ENCODE peak calls at places on chromosomes 3 and 15, in five cellular contexts. One of them, this sample, is unnamed. For H3K4me1, the result is how much of the 10 kb centered on the place peaks cover.

GRCh38 chr3:45660567-45660901 is 28.7 kb upstream of the SACM1L start:
- DNase-seq in ovary: no peak
- DNase-seq in K562: no peak
- DNase-seq in SK-N-SH: no peak
- DNase-seq in GM12878: no peak
- DNase-seq in this sample: no peak

GRCh38 chr15:70628542-70628941 is 134.8 kb downstream of the UACA start:
- DNase-seq in GM12878: no peak
- DNase-seq in SK-N-SH: no peak
- DNase-seq in ovary: no peak
- DNase-seq in K562: peak
- DNase-seq in this sample: no peak

GRCh38 chr15:82014989-82015388 is 30.8 kb downstream of the MEX3B start:
- DNase-seq in K562: no peak
- DNase-seq in SK-N-SH: no peak
- DNase-seq in GM12878: no peak
- DNase-seq in ovary: no peak
- DNase-seq in this sample: no peak

GRCh38 chr3:48352546-48352945 is 19.1 kb upstream of the SPINK8 start:
- DNase-seq in K562: no peak
- DNase-seq in SK-N-SH: peak
- DNase-seq in ovary: no peak
- DNase-seq in GM12878: no peak
- DNase-seq in this sample: no peak

GRCh38 chr3:13079510-13079909 is 6.3 kb upstream of the IQSEC1 start:
- DNase-seq in SK-N-SH: no peak
- DNase-seq in GM12878: no peak
- DNase-seq in K562: no peak
- DNase-seq in ovary: no peak
- DNase-seq in this sample: no peak

GRCh38 chr3:18351823-18352744 is 73.1 kb downstream of the SATB1 start:
- DNase-seq in SK-N-SH: peak
- DNase-seq in K562: no peak
- DNase-seq in GM12878: no peak
- DNase-seq in ovary: no peak
- DNase-seq in this sample: peak

GRCh38 chr3:38311474-38311873 is 29.4 kb downstream of the SLC22A14 start:
- DNase-seq in SK-N-SH: no peak
- DNase-seq in K562: no peak
- DNase-seq in GM12878: no peak
- DNase-seq in ovary: no peak
- DNase-seq in this sample: no peak

GRCh38 chr3:157120071-157120892 is 39.7 kb downstream of the CCNL1 start:
- DNase-seq in GM12878: no peak
- DNase-seq in ovary: no peak
- DNase-seq in K562: no peak
- DNase-seq in SK-N-SH: no peak
- DNase-seq in this sample: peak

GRCh38 chr3:156483961-156484787 is 70.7 kb downstream of the SSR3 start:
- DNase-seq in SK-N-SH: no peak
- DNase-seq in GM12878: peak
- DNase-seq in ovary: no peak
- DNase-seq in K562: no peak
- DNase-seq in this sample: peak

GRCh38 chr3:43394071-43394501 is 107.7 kb downstream of the SNRK start:
- DNase-seq in K562: no peak
- DNase-seq in GM12878: no peak
- DNase-seq in ovary: peak
- DNase-seq in SK-N-SH: no peak
- DNase-seq in this sample: no peak

GRCh38 chr3:171267089-171267488 is 193.1 kb downstream of the TNIK start:
- DNase-seq in ovary: no peak
- DNase-seq in SK-N-SH: no peak
- DNase-seq in GM12878: no peak
- DNase-seq in K562: no peak
- DNase-seq in this sample: no peak

DNA sequence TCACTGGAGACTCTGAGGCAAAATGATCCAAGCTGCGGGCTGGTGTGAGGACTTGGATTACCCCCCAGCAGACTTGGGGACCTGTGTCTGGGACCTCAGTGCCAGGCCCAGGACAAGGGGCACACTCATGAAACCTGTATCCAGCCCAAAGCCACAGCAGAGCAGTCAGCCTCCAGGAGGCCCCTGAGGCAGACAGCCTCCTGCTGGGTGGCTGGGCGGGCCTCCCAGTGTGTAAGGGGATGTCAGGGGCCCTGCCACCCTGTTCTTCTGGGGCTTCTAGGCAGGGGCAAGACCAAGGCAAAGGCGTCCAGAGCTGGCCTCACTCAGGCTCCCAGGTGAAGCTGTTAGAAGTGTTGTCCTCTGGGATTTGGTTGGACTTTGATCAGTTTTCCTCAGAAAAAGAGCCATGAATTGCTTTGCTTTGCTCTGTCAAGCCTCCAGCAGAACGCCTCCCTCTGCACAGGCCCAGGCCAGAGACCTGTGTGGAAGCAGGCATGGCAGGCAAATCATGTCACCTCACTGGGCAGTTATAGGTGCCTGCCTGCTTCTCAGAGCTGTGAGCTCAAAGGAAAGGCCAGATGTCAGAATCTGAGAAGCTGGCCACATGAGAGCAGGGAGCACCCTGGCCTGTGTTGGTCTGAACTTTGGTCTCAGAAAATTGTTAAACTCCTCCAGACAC is 77.4 kb downstream of the SMAD6 start:
- DNase-seq in GM12878: no peak
- DNase-seq in K562: no peak
- DNase-seq in ovary: no peak
- DNase-seq in SK-N-SH: no peak
- DNase-seq in this sample: peak
- TF ChIP-seq EP300 in GM12878: no peak
- TF ChIP-seq EP300 in K562: no peak
- TF ChIP-seq EP300 in ovary: no peak
- TF ChIP-seq EP300 in SK-N-SH: no peak
- TF ChIP-seq EP300 in this sample: no peak

GRCh38 chr3:30644615-30645014 is 38.2 kb downstream of the TGFBR2 start:
- DNase-seq in SK-N-SH: no peak
- DNase-seq in GM12878: no peak
- DNase-seq in ovary: no peak
- DNase-seq in K562: no peak
- DNase-seq in this sample: peak
- H3K4me1 ChIP-seq in SK-N-SH: under half
- H3K4me1 ChIP-seq in GM12878: under half
- H3K4me1 ChIP-seq in ovary: under half
- H3K4me1 ChIP-seq in K562: under half
- H3K4me1 ChIP-seq in this sample: under half

GRCh38 chr15:36584511-36584910 is 5.1 kb downstream of the CDIN1 start:
- DNase-seq in GM12878: no peak
- DNase-seq in K562: no peak
- DNase-seq in ovary: no peak
- DNase-seq in SK-N-SH: no peak
- DNase-seq in this sample: no peak
- TF ChIP-seq CTCF in GM12878: no peak
- TF ChIP-seq CTCF in K562: no peak
- TF ChIP-seq CTCF in ovary: no peak
- TF ChIP-seq CTCF in SK-N-SH: no peak
- TF ChIP-seq CTCF in this sample: no peak

GRCh38 chr15:67107014-67107812 is 41.8 kb downstream of the SMAD3 start:
- DNase-seq in ovary: peak
- DNase-seq in GM12878: no peak
- DNase-seq in SK-N-SH: no peak
- DNase-seq in K562: peak
- DNase-seq in this sample: peak
- TF ChIP-seq EP300 in ovary: no peak
- TF ChIP-seq EP300 in GM12878: no peak
- TF ChIP-seq EP300 in SK-N-SH: peak
- TF ChIP-seq EP300 in K562: peak
- TF ChIP-seq EP300 in this sample: no peak

GRCh38 chr15:68797157-68797556 is 23.5 kb downstream of the ANP32A start:
- DNase-seq in GM12878: no peak
- DNase-seq in SK-N-SH: no peak
- DNase-seq in ovary: no peak
- DNase-seq in K562: no peak
- DNase-seq in this sample: no peak
- H3K4me1 ChIP-seq in GM12878: half or more
- H3K4me1 ChIP-seq in SK-N-SH: under half
- H3K4me1 ChIP-seq in ovary: under half
- H3K4me1 ChIP-seq in K562: under half
- H3K4me1 ChIP-seq in this sample: under half

GRCh38 chr15:33313491-33313890 is 2.7 kb downstream of the RYR3 start:
- DNase-seq in GM12878: no peak
- DNase-seq in ovary: no peak
- DNase-seq in SK-N-SH: no peak
- DNase-seq in K562: no peak
- DNase-seq in this sample: no peak

GRCh38 chr15:33310481-33311311 is at the start of gene RYR3:
- DNase-seq in GM12878: no peak
- DNase-seq in K562: no peak
- DNase-seq in SK-N-SH: peak
- DNase-seq in ovary: no peak
- DNase-seq in this sample: no peak

GRCh38 chr15:33311312-33311971 is 675 bp downstream of the RYR3 start:
- DNase-seq in SK-N-SH: peak
- DNase-seq in ovary: no peak
- DNase-seq in K562: no peak
- DNase-seq in GM12878: no peak
- DNase-seq in this sample: no peak

GRCh38 chr15:33314115-33314514 is 3.3 kb downstream of the RYR3 start:
- DNase-seq in SK-N-SH: no peak
- DNase-seq in GM12878: no peak
- DNase-seq in ovary: no peak
- DNase-seq in K562: no peak
- DNase-seq in this sample: no peak

DNA sequence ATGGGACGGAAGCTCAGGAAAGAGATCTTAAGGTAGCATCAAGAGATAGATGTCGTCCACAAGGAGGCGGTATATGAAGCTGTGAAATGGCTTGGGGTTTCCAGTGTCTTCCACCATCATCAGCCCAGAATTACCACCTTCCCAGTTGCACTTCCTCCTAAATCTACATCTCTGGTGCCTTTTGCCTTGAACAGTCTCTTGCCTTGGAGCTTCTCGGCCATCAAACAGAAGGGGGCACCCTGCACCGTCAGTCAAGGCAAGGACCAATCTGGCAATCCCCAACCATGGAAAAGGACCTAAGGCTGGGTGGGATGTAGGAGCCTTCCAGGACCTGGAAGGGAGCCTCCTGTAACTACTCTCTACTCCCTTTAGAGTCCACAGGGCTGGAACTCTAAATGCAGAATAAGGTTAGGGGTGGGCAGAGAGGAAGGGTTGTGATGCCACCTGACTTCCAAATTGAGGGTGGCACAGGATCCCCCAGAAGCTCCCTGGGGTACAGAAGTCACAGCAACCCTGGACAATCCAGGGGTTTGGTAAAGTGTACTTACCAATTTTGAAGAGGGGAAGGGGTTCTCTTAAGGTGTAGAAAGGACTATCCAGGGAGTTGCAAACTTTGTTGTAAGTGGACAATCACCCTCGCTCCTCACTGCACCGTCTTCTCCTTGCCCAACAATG is 1.0 kb upstream of the RYR3 start:
- DNase-seq in K562: no peak
- DNase-seq in GM12878: no peak
- DNase-seq in SK-N-SH: peak
- DNase-seq in ovary: no peak
- DNase-seq in this sample: no peak
- TF ChIP-seq CTCF in K562: peak
- TF ChIP-seq CTCF in GM12878: peak
- TF ChIP-seq CTCF in SK-N-SH: peak
- TF ChIP-seq CTCF in ovary: no peak
- TF ChIP-seq CTCF in this sample: no peak

GRCh38 chr15:55912982-55913381 is 80.4 kb downstream of the NEDD4 start:
- DNase-seq in SK-N-SH: no peak
- DNase-seq in ovary: no peak
- DNase-seq in GM12878: no peak
- DNase-seq in K562: no peak
- DNase-seq in this sample: no peak

GRCh38 chr15:55902975-55903374 is 90.4 kb downstream of the NEDD4 start:
- DNase-seq in SK-N-SH: no peak
- DNase-seq in ovary: no peak
- DNase-seq in GM12878: no peak
- DNase-seq in K562: no peak
- DNase-seq in this sample: no peak

GRCh38 chr15:55909036-55909811 is 84.2 kb downstream of the NEDD4 start:
- DNase-seq in K562: no peak
- DNase-seq in GM12878: no peak
- DNase-seq in ovary: no peak
- DNase-seq in SK-N-SH: no peak
- DNase-seq in this sample: no peak

GRCh38 chr15:55907797-55908196 is 85.6 kb downstream of the NEDD4 start:
- DNase-seq in GM12878: no peak
- DNase-seq in SK-N-SH: peak
- DNase-seq in ovary: no peak
- DNase-seq in K562: no peak
- DNase-seq in this sample: no peak
- TF ChIP-seq EP300 in GM12878: no peak
- TF ChIP-seq EP300 in SK-N-SH: peak
- TF ChIP-seq EP300 in ovary: no peak
- TF ChIP-seq EP300 in K562: no peak
- TF ChIP-seq EP300 in this sample: no peak

GRCh38 chr3:9213019-9213646 is 36.3 kb downstream of the SRGAP3 start:
- DNase-seq in GM12878: no peak
- DNase-seq in SK-N-SH: no peak
- DNase-seq in ovary: no peak
- DNase-seq in K562: no peak
- DNase-seq in this sample: no peak

GRCh38 chr3:9214599-9214998 is 34.8 kb downstream of the SRGAP3 start:
- DNase-seq in GM12878: no peak
- DNase-seq in ovary: no peak
- DNase-seq in SK-N-SH: no peak
- DNase-seq in K562: no peak
- DNase-seq in this sample: no peak

GRCh38 chr3:9216736-9217135 is 32.7 kb downstream of the SRGAP3 start:
- DNase-seq in GM12878: no peak
- DNase-seq in ovary: no peak
- DNase-seq in K562: no peak
- DNase-seq in SK-N-SH: no peak
- DNase-seq in this sample: no peak

GRCh38 chr3:9211155-9211950 is 38.1 kb downstream of the SRGAP3 start:
- DNase-seq in GM12878: no peak
- DNase-seq in K562: no peak
- DNase-seq in SK-N-SH: peak
- DNase-seq in ovary: no peak
- DNase-seq in this sample: no peak

GRCh38 chr3:9214185-9214584 is 35.3 kb downstream of the SRGAP3 start:
- DNase-seq in SK-N-SH: no peak
- DNase-seq in ovary: no peak
- DNase-seq in K562: no peak
- DNase-seq in GM12878: no peak
- DNase-seq in this sample: no peak
- H3K4me1 ChIP-seq in SK-N-SH: under half
- H3K4me1 ChIP-seq in ovary: under half
- H3K4me1 ChIP-seq in K562: under half
- H3K4me1 ChIP-seq in GM12878: under half
- H3K4me1 ChIP-seq in this sample: under half

This sample was measured in transverse colon.